ENCODE peak calls at places on chromosome 21, in five cellular contexts. One of them, this sample, is unnamed.

GRCh38 chr21:43333301-43334062 is 93.4 kb downstream of the SIK1 start:
- DNase-seq in mesenteric fat pad: no peak
- DNase-seq in head of caudate nucleus: no peak
- DNase-seq in NCI-H524: no peak
- DNase-seq in T-helper 1 cell: no peak
- DNase-seq in this sample: no peak

GRCh38 chr21:45804809-45805313 is 161.3 kb downstream of the PCBP3 start:
- DNase-seq in mesenteric fat pad: no peak
- DNase-seq in head of caudate nucleus: no peak
- DNase-seq in NCI-H524: no peak
- DNase-seq in T-helper 1 cell: no peak
- DNase-seq in this sample: no peak

GRCh38 chr21:21688877-21689276 is 690.7 kb downstream of the NCAM2 start:
- DNase-seq in mesenteric fat pad: no peak
- DNase-seq in head of caudate nucleus: peak; percentile 20
- DNase-seq in NCI-H524: peak; percentile 31
- DNase-seq in T-helper 1 cell: no peak
- DNase-seq in this sample: no peak

GRCh38 chr21:25885405-25885804 is 150.6 kb downstream of the GABPA start:
- DNase-seq in mesenteric fat pad: no peak
- DNase-seq in head of caudate nucleus: no peak
- DNase-seq in NCI-H524: peak; percentile 34
- DNase-seq in T-helper 1 cell: no peak
- DNase-seq in this sample: no peak

GRCh38 chr21:34857122-34857713 is 188.4 kb downstream of the CLIC6 start:
- DNase-seq in mesenteric fat pad: peak; percentile 57
- DNase-seq in head of caudate nucleus: no peak
- DNase-seq in NCI-H524: no peak
- DNase-seq in T-helper 1 cell: no peak
- DNase-seq in this sample: no peak

GRCh38 chr21:14550200-14550599 is 4.1 kb upstream of the SAMSN1 start:
- DNase-seq in mesenteric fat pad: no peak
- DNase-seq in head of caudate nucleus: no peak
- DNase-seq in NCI-H524: no peak
- DNase-seq in T-helper 1 cell: no peak
- DNase-seq in this sample: peak; percentile 78

GRCh38 chr21:42102063-42102462 is 30.9 kb downstream of the UMODL1 start:
- DNase-seq in mesenteric fat pad: no peak
- DNase-seq in head of caudate nucleus: no peak
- DNase-seq in NCI-H524: no peak
- DNase-seq in T-helper 1 cell: no peak
- DNase-seq in this sample: peak; percentile 57

GRCh38 chr21:46557469-46557868 is 47.4 kb downstream of the S100B start:
- DNase-seq in mesenteric fat pad: no peak
- DNase-seq in head of caudate nucleus: no peak
- DNase-seq in NCI-H524: no peak
- DNase-seq in T-helper 1 cell: no peak
- DNase-seq in this sample: no peak

GRCh38 chr21:32524010-32524719 is 61.2 kb downstream of the TCP10L start:
- DNase-seq in mesenteric fat pad: peak; percentile 4
- DNase-seq in head of caudate nucleus: no peak
- DNase-seq in NCI-H524: no peak
- DNase-seq in T-helper 1 cell: no peak
- DNase-seq in this sample: no peak

GRCh38 chr21:14092834-14093560 is 117.8 kb downstream of the LIPI start:
- DNase-seq in mesenteric fat pad: peak; percentile 78
- DNase-seq in head of caudate nucleus: no peak
- DNase-seq in NCI-H524: no peak
- DNase-seq in T-helper 1 cell: no peak
- DNase-seq in this sample: no peak

GRCh38 chr21:36792505-36792967 is 93.6 kb downstream of the SIM2 start:
- DNase-seq in mesenteric fat pad: no peak
- DNase-seq in head of caudate nucleus: no peak
- DNase-seq in NCI-H524: no peak
- DNase-seq in T-helper 1 cell: no peak
- DNase-seq in this sample: no peak

GRCh38 chr21:44421901-44422840 is 33.1 kb upstream of the LRRC3 start:
- DNase-seq in mesenteric fat pad: peak; percentile 76
- DNase-seq in head of caudate nucleus: peak; percentile 13
- DNase-seq in NCI-H524: no peak
- DNase-seq in T-helper 1 cell: no peak
- DNase-seq in this sample: no peak

GRCh38 chr21:42058631-42059111 is 12.4 kb upstream of the UMODL1 start:
- DNase-seq in mesenteric fat pad: no peak
- DNase-seq in head of caudate nucleus: no peak
- DNase-seq in NCI-H524: no peak
- DNase-seq in T-helper 1 cell: no peak
- DNase-seq in this sample: no peak

GRCh38 chr21:44793269-44794030 is 8.2 kb downstream of the UBE2G2 start:
- DNase-seq in mesenteric fat pad: peak; percentile 83
- DNase-seq in head of caudate nucleus: peak; percentile 42
- DNase-seq in NCI-H524: peak; percentile 73
- DNase-seq in T-helper 1 cell: peak; percentile 33
- DNase-seq in this sample: peak; percentile 32

GRCh38 chr21:32653326-32653901 is 41.2 kb upstream of the CFAP298 start:
- DNase-seq in mesenteric fat pad: no peak
- DNase-seq in head of caudate nucleus: no peak
- DNase-seq in NCI-H524: peak; percentile 55
- DNase-seq in T-helper 1 cell: no peak
- DNase-seq in this sample: peak; percentile 27

GRCh38 chr21:29104239-29104708 is 26.2 kb upstream of the MAP3K7CL start:
- DNase-seq in mesenteric fat pad: no peak
- DNase-seq in head of caudate nucleus: no peak
- DNase-seq in NCI-H524: peak; percentile 34
- DNase-seq in T-helper 1 cell: no peak
- DNase-seq in this sample: no peak

GRCh38 chr21:33587792-33588484 is 546 bp downstream of the DONSON start:
- DNase-seq in mesenteric fat pad: no peak
- DNase-seq in head of caudate nucleus: peak; percentile 41
- DNase-seq in NCI-H524: peak; percentile 57
- DNase-seq in T-helper 1 cell: no peak
- DNase-seq in this sample: no peak

GRCh38 chr21:44083631-44084291 is 23.4 kb upstream of the PWP2 start:
- DNase-seq in mesenteric fat pad: peak; percentile 81
- DNase-seq in head of caudate nucleus: peak; percentile 43
- DNase-seq in NCI-H524: no peak
- DNase-seq in T-helper 1 cell: peak; percentile 49
- DNase-seq in this sample: peak; percentile 98

GRCh38 chr21:42818328-42818749 is 61.0 kb downstream of the WDR4 start:
- DNase-seq in mesenteric fat pad: peak; percentile 78
- DNase-seq in head of caudate nucleus: peak; percentile 66
- DNase-seq in NCI-H524: peak; percentile 61
- DNase-seq in T-helper 1 cell: peak; percentile 37
- DNase-seq in this sample: no peak

GRCh38 chr21:28186604-28187003 is 806.1 kb downstream of the LTN1 start:
- DNase-seq in mesenteric fat pad: no peak
- DNase-seq in head of caudate nucleus: no peak
- DNase-seq in NCI-H524: no peak
- DNase-seq in T-helper 1 cell: no peak
- DNase-seq in this sample: no peak

GRCh38 chr21:25970254-25970930 is 200.2 kb downstream of the APP start:
- DNase-seq in mesenteric fat pad: no peak
- DNase-seq in head of caudate nucleus: peak; percentile 76
- DNase-seq in NCI-H524: no peak
- DNase-seq in T-helper 1 cell: no peak
- DNase-seq in this sample: no peak

GRCh38 chr21:42734323-42734971 is 81.0 kb downstream of the PDE9A start:
- DNase-seq in mesenteric fat pad: no peak
- DNase-seq in head of caudate nucleus: no peak
- DNase-seq in NCI-H524: no peak
- DNase-seq in T-helper 1 cell: no peak
- DNase-seq in this sample: no peak

GRCh38 chr21:34923202-34923601 is 125.9 kb downstream of the RUNX1 start:
- DNase-seq in mesenteric fat pad: no peak
- DNase-seq in head of caudate nucleus: no peak
- DNase-seq in NCI-H524: no peak
- DNase-seq in T-helper 1 cell: no peak
- DNase-seq in this sample: peak; percentile 84

This sample was measured in Jurkat, Clone E6-1.